ENCODE peak calls at places on chromosomes 1 and 21, in four cellular contexts. D, V, M and Q are unnamed samples. For H3K4me1 and H3K36me3, the result is how much of the 10 kb centered on the place peaks cover.

GRCh38 chr1:219066098-219066497 is 107.6 kb upstream of the LYPLAL1 start:
- DNase-seq in D (no peak), V (no peak), M (no peak), Q (no peak)

GRCh38 chr21:35259452-35259851 is 210.3 kb upstream of the RUNX1 start:
- DNase-seq in D (no peak), V (no peak), M (no peak), Q (no peak)

GRCh38 chr1:39081266-39082139 is 55.4 kb downstream of the NDUFS5 start:
- DNase-seq in D (no peak), V (no peak), M (peak), Q (no peak)

GRCh38 chr1:184576822-184577790 is 177.6 kb downstream of the EDEM3 start:
- DNase-seq in D (no peak), V (no peak), M (no peak), Q (no peak)

GRCh38 chr1:153599847-153600246 is 13.1 kb downstream of the S100A16 start:
- DNase-seq in D (no peak), V (no peak), M (no peak), Q (no peak)

GRCh38 chr1:54800899-54801759 is at the start of gene TTC22:
- DNase-seq in D (peak), V (peak), M (peak), Q (no peak)

GRCh38 chr1:203462878-203463277 is 12.7 kb upstream of the PRELP start:
- DNase-seq in D (peak), V (no peak), M (no peak), Q (peak)

GRCh38 chr1:73674945-73675561 is 522.9 kb downstream of the LRRIQ3 start:
- DNase-seq in D (peak), V (peak), M (no peak), Q (no peak)

GRCh38 chr1:70542856-70543255 is 131.8 kb downstream of the CTH start:
- DNase-seq in D (no peak), V (no peak), M (no peak), Q (no peak)
- H3K27ac ChIP-seq in D (no peak), V (no peak), M (no peak), Q (no peak)

GRCh38 chr1:155976913-155977606 is 1.3 kb downstream of the ARHGEF2 start:
- DNase-seq in D (peak), V (no peak), M (no peak), Q (no peak)

GRCh38 chr1:155976062-155976912 is 2.1 kb downstream of the ARHGEF2 start:
- DNase-seq in D (peak), V (peak), M (peak), Q (peak)

GRCh38 chr1:155974208-155975165 is 3.9 kb downstream of the ARHGEF2 start:
- DNase-seq in D (no peak), V (no peak), M (no peak), Q (no peak)

GRCh38 chr1:155973723-155974122 is 4.6 kb downstream of the ARHGEF2 start:
- DNase-seq in D (no peak), V (no peak), M (no peak), Q (no peak)

DNA sequence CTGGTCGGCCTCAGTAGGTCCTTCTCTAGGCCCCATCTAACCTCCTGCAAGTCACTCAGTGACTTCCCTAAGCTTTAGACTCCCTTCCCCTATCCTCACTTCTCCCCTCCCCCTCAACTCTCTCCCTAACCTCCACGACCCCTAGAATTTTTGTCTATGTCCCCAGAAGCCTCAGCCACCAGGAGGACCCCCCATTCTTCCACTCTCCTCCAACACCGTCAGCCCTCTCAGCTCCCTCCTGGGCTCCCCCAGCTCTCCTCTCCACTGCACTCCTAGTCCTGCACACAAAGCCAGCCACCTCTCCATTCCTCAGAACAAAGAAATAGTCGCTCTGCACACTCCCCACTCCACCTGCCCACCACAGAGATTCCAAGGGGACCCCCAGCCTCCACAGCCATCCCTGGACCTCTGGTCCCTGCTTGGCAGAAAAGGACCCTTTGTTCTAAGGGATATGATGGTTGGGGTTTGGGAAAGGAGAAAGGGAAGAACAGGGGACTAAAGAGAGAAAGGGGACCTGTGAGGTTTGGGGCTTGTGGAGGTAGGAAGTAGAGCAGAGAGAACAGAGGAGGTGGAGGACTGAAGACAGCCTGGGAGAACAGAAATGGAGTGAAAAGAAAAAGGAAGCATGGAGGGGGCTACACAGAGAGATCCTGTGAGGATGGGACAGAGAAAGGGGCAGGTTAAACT is 2.8 kb downstream of the ARHGEF2 start:
- DNase-seq in D (no peak), V (no peak), M (no peak), Q (no peak)
- H3K4me1 ChIP-seq in D (half or more), V (under half), M (half or more), Q (half or more)

DNA sequence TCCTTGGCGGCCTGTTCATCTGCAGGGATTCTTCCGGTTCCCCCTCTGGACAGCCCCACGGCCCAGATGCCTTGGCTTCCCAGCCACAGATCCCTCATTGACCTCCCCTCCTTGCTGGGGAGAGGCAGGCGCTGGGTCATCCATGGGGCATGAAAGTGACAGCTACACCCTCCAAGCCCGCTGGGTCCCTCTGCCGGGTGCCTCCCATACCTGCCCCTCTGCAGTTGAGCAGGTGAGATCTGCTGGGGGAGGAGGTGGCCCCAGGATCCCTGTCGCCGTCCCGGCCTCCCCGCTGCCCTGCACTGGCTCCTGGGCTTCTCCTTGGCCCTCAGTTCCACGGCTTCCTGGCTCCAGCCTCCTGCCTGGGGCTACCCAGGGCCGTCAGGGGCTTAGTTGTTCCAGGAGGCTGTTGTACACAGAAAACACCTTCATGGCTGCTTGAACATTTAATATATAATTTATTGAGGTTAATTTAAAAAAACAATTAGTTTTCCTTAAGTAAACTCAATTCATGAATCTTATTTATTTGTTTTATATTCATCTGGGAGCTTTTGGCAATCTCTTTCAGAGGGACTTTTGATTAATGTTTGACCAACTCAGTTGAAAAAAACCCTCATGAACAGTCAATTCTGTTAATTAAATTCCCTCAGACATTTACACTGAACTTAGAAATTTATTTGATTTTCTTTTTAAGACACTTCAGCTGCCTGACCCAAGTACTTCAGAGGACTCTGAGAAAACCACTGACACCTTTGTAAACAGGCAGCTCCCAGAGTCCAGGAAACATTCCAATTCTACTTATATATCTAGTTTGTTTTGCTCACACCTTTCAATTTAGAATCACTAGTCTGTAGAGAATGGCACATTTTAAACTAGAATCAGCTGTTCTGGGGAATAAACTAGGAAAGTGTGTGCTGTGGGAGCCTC is 67.5 kb upstream of the ABCG1 start:
- DNase-seq in D (no peak), V (no peak), M (no peak), Q (no peak)
- H3K36me3 ChIP-seq in D (under half), V (under half), M (under half), Q (under half)

GRCh38 chr1:58861076-58861475 is 77.2 kb upstream of the JUN start:
- DNase-seq in D (no peak), V (no peak), M (no peak), Q (no peak)
- H3K27ac ChIP-seq in D (no peak), V (no peak), M (no peak), Q (no peak)

DNA sequence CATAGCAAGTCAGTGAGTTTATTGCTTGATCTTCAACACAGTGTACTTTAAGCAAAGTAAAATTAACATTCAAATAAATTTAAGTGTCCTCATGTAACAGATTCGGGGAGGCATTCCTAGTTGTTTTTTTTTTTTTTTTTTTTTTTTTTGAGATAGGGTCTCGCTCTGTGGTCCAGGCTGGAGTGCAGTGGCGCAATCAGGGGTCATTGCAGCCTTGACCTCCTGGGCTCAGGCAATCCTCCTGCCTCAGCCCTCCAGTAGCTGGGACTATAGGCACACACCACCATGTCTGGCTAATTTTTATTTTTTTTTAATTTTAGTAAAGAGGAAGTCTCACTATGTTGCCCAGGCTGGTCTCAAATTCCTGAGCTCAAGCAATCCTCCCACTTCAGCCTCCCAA is 22.8 kb downstream of the OSBPL9 start:
- DNase-seq in D (no peak), V (no peak), M (no peak), Q (no peak)
- H3K4me1 ChIP-seq in D (under half), V (under half), M (under half), Q (under half)